ENCODE peak calls at places on chromosomes 6 and 20, in five cellular contexts. I is mucosa of descending colon; C is upper lobe of left lung; L is naive thymus-derived CD4-positive, alpha-beta T cell; X is tibial artery. F is an unnamed sample. For H3K9me3, the result is how much of the 10 kb centered on the place peaks cover.

GRCh38 chr6:168526841-168527281 is 85.9 kb downstream of the SMOC2 start:
- DNase-seq in C (no peak), X (peak), L (no peak), I (peak), F (no peak)

GRCh38 chr20:22471156-22471836 is 113.1 kb downstream of the FOXA2 start:
- DNase-seq in C (peak), X (no peak), L (no peak), I (peak), F (no peak)

GRCh38 chr20:63911171-63911570 is 16.2 kb downstream of the DNAJC5 start:
- DNase-seq in L (no peak), X (no peak), I (peak), C (no peak), F (no peak)

GRCh38 chr6:118813795-118814194 is 80.2 kb upstream of the ASF1A start:
- DNase-seq in I (no peak), C (no peak), X (no peak), L (no peak), F (no peak)

GRCh38 chr20:63210011-63210605 is 5.8 kb downstream of the YTHDF1 start:
- DNase-seq in I (no peak), X (no peak), L (no peak), C (no peak), F (no peak)

GRCh38 chr6:119742188-119742803 is 392.7 kb upstream of the MAN1A1 start:
- DNase-seq in L (peak), I (peak), C (no peak), X (peak), F (peak)

GRCh38 chr6:108561742-108562502 is 1.2 kb downstream of the FOXO3 start:
- DNase-seq in X (no peak), C (peak), I (peak), L (no peak), F (no peak)

GRCh38 chr6:108835218-108835850 is 12.9 kb upstream of the ARMC2 start:
- DNase-seq in C (no peak), L (peak), I (peak), X (peak), F (peak)

GRCh38 chr6:167565884-167566491 is 241.1 kb downstream of the TTLL2 start:
- DNase-seq in I (peak), X (peak), C (no peak), L (no peak), F (no peak)

GRCh38 chr20:53768329-53768728 is 174.7 kb upstream of the ZNF217 start:
- DNase-seq in C (no peak), X (no peak), L (no peak), I (no peak), F (no peak)

GRCh38 chr20:57163041-57163440 is 103.4 kb downstream of the BMP7 start:
- DNase-seq in L (no peak), I (no peak), C (no peak), X (no peak), F (no peak)

GRCh38 chr20:8367679-8368078 is 235.6 kb downstream of the PLCB1 start:
- DNase-seq in L (no peak), C (no peak), X (no peak), I (no peak), F (no peak)

GRCh38 chr6:135833806-135834205 is 17.7 kb upstream of the PDE7B start:
- DNase-seq in I (no peak), C (no peak), X (no peak), L (no peak), F (no peak)

GRCh38 chr6:159577564-159577963 is 115.5 kb downstream of the SOD2 start:
- DNase-seq in I (no peak), L (no peak), X (no peak), C (no peak), F (no peak)

GRCh38 chr6:162854228-162854627 is 126.5 kb downstream of the PACRG start:
- DNase-seq in C (no peak), I (no peak), L (no peak), X (no peak), F (no peak)

GRCh38 chr6:2132416-2132815 is 113.0 kb downstream of the GMDS start:
- DNase-seq in I (no peak), L (no peak), X (no peak), C (no peak), F (no peak)

GRCh38 chr20:19874328-19874727 is 116.3 kb downstream of the RIN2 start:
- DNase-seq in C (no peak), I (no peak), L (no peak), X (no peak), F (no peak)

GRCh38 chr6:115415378-115415777 is 645.3 kb downstream of the FRK start:
- DNase-seq in L (no peak), C (no peak), X (no peak), I (no peak), F (no peak)

GRCh38 chr6:1391692-1392309 is 2.4 kb downstream of the FOXF2 start:
- DNase-seq in X (no peak), L (no peak), I (no peak), C (no peak), F (no peak)

GRCh38 chr20:326645-327031 is 1.3 kb downstream of the SOX12 start:
- DNase-seq in I (no peak), X (no peak), L (no peak), C (peak), F (no peak)

GRCh38 chr6:87789198-87789899 is 87.3 kb upstream of the AKIRIN2 start:
- DNase-seq in X (peak), I (no peak), L (no peak), C (no peak), F (no peak)

GRCh38 chr6:43459535-43459934 is 4.2 kb upstream of the DLK2 start:
- DNase-seq in I (no peak), C (no peak), X (no peak), L (no peak), F (no peak)

GRCh38 chr6:87661503-87661902 is 40.5 kb downstream of the AKIRIN2 start:
- DNase-seq in L (no peak), X (no peak), I (no peak), C (no peak), F (no peak)

GRCh38 chr20:14337400-14338171 is at the start of gene FLRT3:
- DNase-seq in I (peak), C (no peak), X (peak), L (no peak), F (no peak)

GRCh38 chr6:55327169-55327568 is at the start of gene GFRAL:
- DNase-seq in L (no peak), I (no peak), X (no peak), C (no peak), F (no peak)

GRCh38 chr20:52972965-52973819 is 1.0 kb downstream of the TSHZ2 start:
- DNase-seq in L (peak), C (peak), X (no peak), I (no peak), F (peak)

DNA sequence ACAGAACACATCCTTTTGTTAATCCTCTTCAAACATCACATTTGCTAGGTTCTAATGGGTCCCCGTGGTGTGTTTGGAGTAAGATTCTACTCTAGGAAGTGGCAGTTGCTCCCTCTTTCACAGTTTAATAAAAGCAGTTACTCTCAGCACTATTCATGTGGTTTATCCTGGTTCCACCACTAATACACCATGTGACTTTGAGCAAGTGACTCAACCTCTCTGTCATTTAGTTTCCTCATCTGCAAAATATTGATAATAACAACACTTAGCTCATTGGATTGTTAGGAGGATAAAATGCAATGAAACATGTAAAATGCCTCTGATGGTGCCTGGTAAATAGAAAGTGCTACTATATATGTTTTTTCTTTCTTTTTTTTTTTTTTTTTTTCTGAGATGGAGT is 488.0 kb upstream of the NOX3 start:
- DNase-seq in L (no peak), I (no peak), C (no peak), X (no peak), F (no peak)
- H3K9me3 ChIP-seq in L (under half), I (under half), C (under half), X (under half), F (under half)

GRCh38 chr6:137163732-137164318 is 9.6 kb downstream of the IL22RA2 start:
- DNase-seq in I (no peak), L (no peak), X (no peak), C (no peak), F (no peak)
- H3K9me3 ChIP-seq in I (under half), L (under half), X (under half), C (under half), F (under half)

GRCh38 chr6:170082067-170082466 is 208.8 kb downstream of the DLL1 start:
- DNase-seq in L (no peak), X (no peak), C (no peak), I (no peak), F (no peak)

GRCh38 chr6:170080828-170081368 is 210.0 kb downstream of the DLL1 start:
- DNase-seq in I (no peak), C (peak), L (no peak), X (no peak), F (peak)

GRCh38 chr6:170081556-170081955 is 209.3 kb downstream of the DLL1 start:
- DNase-seq in X (no peak), C (no peak), I (no peak), L (no peak), F (no peak)

GRCh38 chr6:170082531-170083187 is 208.2 kb downstream of the DLL1 start:
- DNase-seq in I (no peak), X (no peak), C (no peak), L (no peak), F (no peak)

DNA sequence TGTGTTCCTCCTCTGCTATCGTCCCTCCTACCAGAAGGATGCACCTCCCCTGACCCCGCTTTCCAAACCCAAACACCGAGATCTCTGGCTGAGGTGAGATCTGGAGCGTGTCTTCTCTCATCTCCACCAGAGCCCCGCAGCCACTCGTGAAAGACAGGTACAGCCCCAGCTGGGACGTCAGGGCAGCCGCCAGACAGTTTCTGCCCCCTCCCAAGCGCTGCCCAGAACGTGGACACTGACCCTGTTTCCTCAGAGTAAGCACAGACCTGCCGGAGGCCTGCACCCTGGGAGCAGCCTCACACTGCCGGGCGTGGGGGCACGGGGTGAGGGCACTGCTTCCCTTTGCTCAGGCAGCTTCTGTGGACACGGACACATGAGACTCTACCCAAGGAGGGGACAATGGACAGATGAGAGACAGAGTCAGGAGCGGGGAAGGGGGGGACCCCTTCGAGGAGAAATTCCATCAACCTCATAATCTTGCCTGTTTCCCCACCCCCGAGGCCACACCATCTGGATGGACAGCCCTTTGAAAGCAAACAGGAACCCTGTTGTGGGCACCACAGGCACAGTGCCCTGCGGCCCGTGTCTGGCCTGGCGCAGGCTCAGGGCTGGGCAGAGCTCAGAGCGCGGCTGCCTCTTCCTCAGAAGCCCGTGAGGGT is 210.6 kb downstream of the DLL1 start:
- DNase-seq in X (no peak), I (no peak), C (peak), L (no peak), F (no peak)
- H3K9me3 ChIP-seq in X (under half), I (under half), C (under half), L (under half), F (under half)

GRCh38 chr20:39877792-39878191 is 811.2 kb downstream of the MAFB start:
- DNase-seq in L (no peak), X (no peak), C (no peak), I (no peak), F (no peak)
- H3K9me3 ChIP-seq in L (under half), X (under half), C (under half), I (under half), F (under half)

GRCh38 chr20:34213213-34213612 is 28.0 kb upstream of the ASIP start:
- DNase-seq in L (no peak), X (no peak), C (no peak), I (no peak), F (no peak)

GRCh38 chr20:34209111-34209510 is 32.1 kb upstream of the ASIP start:
- DNase-seq in L (no peak), C (peak), I (no peak), X (no peak), F (no peak)

GRCh38 chr20:34211591-34211990 is 29.6 kb upstream of the ASIP start:
- DNase-seq in I (no peak), C (no peak), X (no peak), L (no peak), F (no peak)

GRCh38 chr20:34215711-34216381 is 25.4 kb upstream of the ASIP start:
- DNase-seq in L (no peak), C (peak), I (peak), X (peak), F (no peak)

GRCh38 chr20:34210271-34210670 is 31.0 kb upstream of the ASIP start:
- DNase-seq in I (no peak), L (no peak), X (no peak), C (peak), F (no peak)
- H3K9me3 ChIP-seq in I (under half), L (under half), X (under half), C (under half), F (under half)

GRCh38 chr20:62112368-62112767 is 9.9 kb upstream of the LSM14B start:
- DNase-seq in L (no peak), I (no peak), C (no peak), X (no peak), F (no peak)
- H3K9me3 ChIP-seq in L (under half), I (half or more), C (half or more), X (under half), F (under half)

GRCh38 chr20:56117350-56117749 is 112.0 kb upstream of the CBLN4 start:
- DNase-seq in C (no peak), X (no peak), I (no peak), L (no peak), F (no peak)
- H3K9me3 ChIP-seq in C (under half), X (under half), I (under half), L (under half), F (under half)

GRCh38 chr6:39995633-39996032 is 61.4 kb upstream of the MOCS1 start:
- DNase-seq in I (peak), C (no peak), L (no peak), X (no peak), F (no peak)
- H3K9me3 ChIP-seq in I (under half), C (under half), L (under half), X (under half), F (under half)